ENCODE peak calls at places on chromosomes 16 and 17, in five cellular contexts. W is T-cell, G is A549, C is T-helper 17 cell, M is foreskin keratinocyte. K is an unnamed sample.

GRCh38 chr17:76742958-76743357 is 5.0 kb downstream of the MFSD11 start:
- DNase-seq in W (no peak), G (no peak), C (no peak), M (no peak), K (peak)

GRCh38 chr16:84080378-84080777 is 36.4 kb downstream of the MBTPS1 start:
- DNase-seq in W (no peak), G (no peak), C (no peak), M (peak), K (no peak)

GRCh38 chr17:29219378-29220047 is 27.1 kb upstream of the CRYBA1 start:
- DNase-seq in W (peak), G (peak), C (peak), M (peak), K (peak)

GRCh38 chr16:66596986-66597848 is 7.3 kb upstream of the CMTM3 start:
- DNase-seq in W (no peak), G (no peak), C (no peak), M (no peak), K (no peak)

GRCh38 chr17:64992325-64992802 is 64.2 kb downstream of the GNA13 start:
- DNase-seq in W (no peak), G (peak), C (no peak), M (peak), K (peak)

GRCh38 chr16:80993293-80993691 is 13.4 kb downstream of the CMC2 start:
- DNase-seq in W (no peak), G (peak), C (no peak), M (peak), K (peak)

GRCh38 chr16:82867425-82867824 is 240.7 kb downstream of the CDH13 start:
- DNase-seq in W (no peak), G (no peak), C (no peak), M (peak), K (no peak)

GRCh38 chr16:50267151-50267631 is 840 bp downstream of the ADCY7 start:
- DNase-seq in W (no peak), G (no peak), C (no peak), M (no peak), K (no peak)

GRCh38 chr16:9138731-9139501 is 47.5 kb downstream of the HAPSTR1 start:
- DNase-seq in W (peak), G (peak), C (peak), M (no peak), K (peak)

K was measured in GM23248.